ENCODE peak calls at places on chromosomes 16 and 17, in four cellular contexts. J, P, X and L are unnamed samples.

GRCh38 chr16:88920618-88921602 is 54.5 kb upstream of the PABPN1L start:
- DNase-seq in X (peak), J (peak), P (peak), L (peak)

GRCh38 chr17:66753126-66753920 is 81.6 kb upstream of the CACNG5 start:
- DNase-seq in P (no peak), J (no peak), X (no peak), L (no peak)

GRCh38 chr17:55527520-55528118 is 16.4 kb upstream of the SMIM36 start:
- DNase-seq in X (peak), J (peak), P (peak), L (peak)

GRCh38 chr17:39927928-39928867 is 666 bp downstream of the LRRC3C start:
- DNase-seq in X (peak), J (no peak), P (peak), L (no peak)

GRCh38 chr17:82648761-82649474 is 674 bp upstream of the WDR45B start:
- DNase-seq in J (no peak), P (peak), X (peak), L (peak)

GRCh38 chr17:76511562-76512365 is 10.5 kb upstream of the RHBDF2 start:
- DNase-seq in X (no peak), P (no peak), J (peak), L (no peak)

GRCh38 chr17:64061157-64061898 is 40.9 kb upstream of the ICAM2 start:
- DNase-seq in X (no peak), J (peak), P (no peak), L (peak)

GRCh38 chr17:27856676-27857429 is 36.3 kb downstream of the LYRM9 start:
- DNase-seq in X (no peak), P (no peak), J (no peak), L (no peak)

GRCh38 chr16:65722429-65722828 is 600.6 kb upstream of the CDH11 start:
- DNase-seq in J (no peak), X (no peak), P (no peak), L (no peak)

GRCh38 chr17:27466748-27467375 is 10.6 kb downstream of the KSR1 start:
- DNase-seq in J (no peak), X (no peak), P (no peak), L (peak)

GRCh38 chr17:41836550-41837196 is 641 bp upstream of the NT5C3B start:
- DNase-seq in X (no peak), J (no peak), P (no peak), L (no peak)

GRCh38 chr16:75491876-75492275 is 3.4 kb downstream of the CHST6 start:
- DNase-seq in J (no peak), X (no peak), P (no peak), L (no peak)

GRCh38 chr16:1614226-1615102 is 2.3 kb downstream of the CRAMP1 start:
- DNase-seq in J (peak), P (no peak), X (peak), L (peak)

GRCh38 chr16:2515180-2515803 is 1.5 kb downstream of the ATP6V0C start:
- DNase-seq in X (peak), J (no peak), P (no peak), L (no peak)

GRCh38 chr17:72700226-72700625 is 392.3 kb downstream of the SLC39A11 start:
- DNase-seq in J (no peak), X (no peak), P (no peak), L (no peak)

GRCh38 chr17:74177018-74177450 is 26.4 kb upstream of the RPL38 start:
- DNase-seq in P (no peak), J (no peak), X (no peak), L (no peak)

GRCh38 chr17:77002103-77003045 is 134.2 kb downstream of the MGAT5B start:
- DNase-seq in P (no peak), J (peak), X (no peak), L (no peak)

GRCh38 chr17:65473363-65473762 is 88.1 kb downstream of the AXIN2 start:
- DNase-seq in J (no peak), X (no peak), P (no peak), L (no peak)

GRCh38 chr16:81567987-81568748 is 123.6 kb downstream of the CMIP start:
- DNase-seq in X (peak), P (no peak), J (peak), L (no peak)

GRCh38 chr17:13029340-13029739 is 11.5 kb upstream of the ELAC2 start:
- DNase-seq in J (peak), P (no peak), X (no peak), L (no peak)

GRCh38 chr16:72939247-72939646 is 108.7 kb downstream of the ZFHX3 start:
- DNase-seq in J (peak), P (peak), X (peak), L (no peak)
- TF ChIP-seq CTCF in J (peak), P (peak), X (no peak), L (no peak)

GRCh38 chr17:61492759-61493526 is 40.7 kb downstream of the TBX4 start:
- DNase-seq in J (peak), X (no peak), P (no peak), L (no peak)
- TF ChIP-seq CTCF in J (no peak), X (no peak), P (no peak), L (no peak)

GRCh38 chr16:3675601-3676130 is 21.2 kb downstream of the DNASE1 start:
- DNase-seq in X (no peak), J (no peak), P (no peak), L (peak)

GRCh38 chr16:3674513-3675295 is 20.2 kb downstream of the DNASE1 start:
- DNase-seq in X (no peak), P (no peak), J (no peak), L (peak)

GRCh38 chr16:3672571-3673041 is 18.1 kb downstream of the DNASE1 start:
- DNase-seq in X (no peak), P (no peak), J (no peak), L (no peak)

GRCh38 chr16:3673201-3673600 is 18.7 kb downstream of the DNASE1 start:
- DNase-seq in J (no peak), P (no peak), X (no peak), L (no peak)

GRCh38 chr16:3673676-3674377 is 19.3 kb downstream of the DNASE1 start:
- DNase-seq in X (no peak), J (no peak), P (no peak), L (no peak)
- TF ChIP-seq CTCF in X (no peak), J (no peak), P (no peak), L (no peak)

DNA sequence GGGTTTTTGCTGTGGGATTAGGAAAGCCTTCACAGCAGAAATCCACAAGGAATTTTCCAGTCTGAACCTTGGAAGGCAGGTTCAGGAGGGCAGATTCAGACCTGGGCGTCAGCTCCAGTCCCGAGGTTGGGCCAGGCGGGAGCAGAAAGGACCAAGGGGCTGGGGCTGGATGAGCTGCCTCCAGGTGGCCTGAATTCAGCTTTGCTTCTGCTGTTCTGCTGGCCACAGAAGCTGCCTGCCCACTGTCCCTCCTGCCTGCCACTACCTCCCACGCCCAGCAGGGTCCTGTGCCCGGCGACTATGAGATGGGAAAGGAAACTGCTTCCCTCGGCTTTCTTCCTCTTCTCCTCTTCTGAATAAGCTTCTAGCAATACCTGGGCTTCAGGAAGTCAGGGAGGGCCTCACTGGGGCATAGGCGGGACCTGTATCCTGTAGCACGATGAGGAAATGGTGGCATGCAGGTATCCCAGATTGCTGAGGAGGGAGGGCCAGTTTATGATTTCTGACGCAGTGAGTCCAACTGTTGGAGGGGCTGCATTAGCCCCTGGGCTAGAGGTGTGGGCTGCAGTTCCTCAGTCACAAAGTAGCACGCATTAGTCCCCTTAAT is 18.4 kb downstream of the TBX4 start:
- DNase-seq in J (no peak), P (no peak), X (no peak), L (no peak)
- TF ChIP-seq CTCF in J (no peak), P (no peak), X (no peak), L (no peak)

GRCh38 chr17:15742921-15743320 is 10.8 kb downstream of the TBC1D26 start:
- DNase-seq in J (no peak), X (no peak), P (no peak), L (peak)

GRCh38 chr17:15740570-15741120 is 8.6 kb downstream of the TBC1D26 start:
- DNase-seq in J (no peak), X (no peak), P (no peak), L (peak)

GRCh38 chr17:15742051-15742795 is 10.1 kb downstream of the TBC1D26 start:
- DNase-seq in P (no peak), X (no peak), J (no peak), L (peak)

GRCh38 chr17:15744091-15744676 is 12.1 kb downstream of the TBC1D26 start:
- DNase-seq in X (no peak), J (no peak), P (no peak), L (peak)

DNA sequence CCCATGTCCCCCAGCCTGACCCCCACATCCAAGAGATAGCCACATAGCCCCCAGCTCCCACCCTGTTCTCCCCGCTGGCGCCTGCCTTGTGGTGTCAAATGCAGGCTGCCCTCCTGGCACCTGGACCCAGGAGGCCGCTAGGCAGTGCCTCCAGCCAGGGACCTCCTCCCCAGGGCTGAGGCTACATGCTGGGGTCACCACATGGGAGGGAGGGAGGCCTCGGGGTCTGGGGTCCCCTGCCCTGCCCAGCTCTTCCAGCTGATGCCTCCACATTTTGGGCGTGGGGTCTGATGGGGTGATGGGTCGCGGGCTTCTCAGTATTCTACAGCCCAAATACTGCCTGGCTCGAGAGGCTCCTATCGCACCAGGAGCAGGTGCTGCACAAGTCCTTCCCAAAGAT is 9.5 kb downstream of the TBC1D26 start:
- DNase-seq in X (no peak), J (no peak), P (no peak), L (no peak)
- TF ChIP-seq CTCF in X (no peak), J (no peak), P (no peak), L (no peak)

GRCh38 chr16:84212631-84213030 is 21.7 kb downstream of the ADAD2 start:
- DNase-seq in X (no peak), J (no peak), P (no peak), L (no peak)

GRCh38 chr16:84212154-84212553 is 21.2 kb downstream of the ADAD2 start:
- DNase-seq in P (no peak), X (no peak), J (no peak), L (no peak)

GRCh38 chr16:84218176-84218776 is 21.5 kb downstream of the KCNG4 start:
- DNase-seq in P (no peak), X (no peak), J (no peak), L (no peak)

GRCh38 chr16:84214451-84215066 is 23.6 kb downstream of the ADAD2 start:
- DNase-seq in J (no peak), X (no peak), P (no peak), L (no peak)

DNA sequence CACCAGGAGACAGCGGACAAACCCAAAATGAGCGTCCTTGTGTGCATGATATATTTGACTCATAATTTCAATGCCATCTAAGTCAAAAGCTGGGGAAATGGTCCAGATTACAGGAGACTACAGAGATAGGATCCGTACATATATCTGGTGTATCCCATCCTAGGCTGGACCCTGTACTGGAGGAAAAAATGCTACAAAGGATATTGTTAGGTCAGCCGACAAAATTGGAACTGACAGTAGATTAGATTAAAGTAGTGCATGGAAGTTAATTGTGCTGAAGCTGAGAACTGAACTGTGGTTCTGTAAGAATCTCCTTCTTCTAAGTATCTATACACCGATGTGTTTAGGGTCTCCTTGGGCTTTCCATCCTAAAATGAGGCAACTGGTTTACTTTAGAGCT is 24.3 kb downstream of the KCNG4 start:
- DNase-seq in X (no peak), J (no peak), P (no peak), L (no peak)
- TF ChIP-seq CTCF in X (no peak), J (no peak), P (no peak), L (no peak)

DNA sequence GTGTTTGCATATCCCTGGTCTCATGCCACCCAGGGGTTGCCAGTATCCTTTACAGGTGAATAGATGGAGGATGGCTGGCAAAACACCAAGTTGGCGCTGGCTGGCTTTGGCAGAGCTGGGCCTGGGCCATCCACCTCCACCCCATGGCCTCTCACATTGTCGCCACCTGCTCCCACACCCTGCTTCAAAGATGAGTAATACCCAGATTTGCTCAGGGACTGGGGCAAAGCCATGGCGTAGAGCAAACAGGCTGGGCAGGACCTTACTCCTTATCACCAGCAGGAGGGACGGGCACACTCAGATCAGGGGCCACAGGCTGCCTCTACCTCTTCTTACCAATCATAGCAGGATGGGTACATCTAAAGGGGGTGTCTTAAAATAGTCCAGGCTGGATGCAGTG is 24.3 kb downstream of the PLA2G10 start:
- DNase-seq in J (no peak), X (peak), P (no peak), L (no peak)
- TF ChIP-seq CTCF in J (no peak), X (no peak), P (no peak), L (no peak)